ENCODE peak calls at places on chromosomes 2 and 18, in six cellular contexts. One of them, this sample, is unnamed.

GRCh38 chr18:48827321-48828200 is 123.2 kb downstream of the SMAD7 start:
- DNase-seq in foreskin melanocyte: no peak
- DNase-seq in RCC 7860: no peak
- DNase-seq in dorsolateral prefrontal cortex: peak; percentile 42
- DNase-seq in astrocyte of the spinal cord: peak; percentile 91
- DNase-seq in mammary epithelial cell: no peak
- DNase-seq in this sample: peak; percentile 74

GRCh38 chr18:40868110-40868858 is 1086.8 kb upstream of the PIK3C3 start:
- DNase-seq in foreskin melanocyte: no peak
- DNase-seq in RCC 7860: peak; percentile 95
- DNase-seq in dorsolateral prefrontal cortex: no peak
- DNase-seq in astrocyte of the spinal cord: peak; percentile 79
- DNase-seq in mammary epithelial cell: peak; percentile 99
- DNase-seq in this sample: peak; percentile 73

GRCh38 chr18:37540424-37541121 is 25.0 kb downstream of the CELF4 start:
- DNase-seq in foreskin melanocyte: no peak
- DNase-seq in RCC 7860: no peak
- DNase-seq in dorsolateral prefrontal cortex: no peak
- DNase-seq in astrocyte of the spinal cord: no peak
- DNase-seq in mammary epithelial cell: no peak
- DNase-seq in this sample: no peak

GRCh38 chr2:458431-458827 is 170.5 kb upstream of the ALKAL2 start:
- DNase-seq in foreskin melanocyte: no peak
- DNase-seq in RCC 7860: no peak
- DNase-seq in dorsolateral prefrontal cortex: no peak
- DNase-seq in astrocyte of the spinal cord: no peak
- DNase-seq in mammary epithelial cell: no peak
- DNase-seq in this sample: no peak

GRCh38 chr2:25964891-25965290 is 17.4 kb downstream of the KIF3C start:
- DNase-seq in foreskin melanocyte: no peak
- DNase-seq in RCC 7860: peak; percentile 29
- DNase-seq in dorsolateral prefrontal cortex: no peak
- DNase-seq in astrocyte of the spinal cord: no peak
- DNase-seq in mammary epithelial cell: no peak
- DNase-seq in this sample: no peak

GRCh38 chr2:144780983-144781382 is 261.1 kb upstream of the ZEB2 start:
- DNase-seq in foreskin melanocyte: no peak
- DNase-seq in RCC 7860: no peak
- DNase-seq in dorsolateral prefrontal cortex: no peak
- DNase-seq in astrocyte of the spinal cord: no peak
- DNase-seq in mammary epithelial cell: no peak
- DNase-seq in this sample: no peak

GRCh38 chr18:79747156-79747845 is 50.4 kb upstream of the KCNG2 start:
- DNase-seq in foreskin melanocyte: no peak
- DNase-seq in RCC 7860: no peak
- DNase-seq in dorsolateral prefrontal cortex: no peak
- DNase-seq in astrocyte of the spinal cord: no peak
- DNase-seq in mammary epithelial cell: no peak
- DNase-seq in this sample: no peak

GRCh38 chr2:200703132-200703925 is 108.4 kb upstream of the BZW1 start:
- DNase-seq in foreskin melanocyte: peak; percentile 48
- DNase-seq in RCC 7860: peak; percentile 36
- DNase-seq in dorsolateral prefrontal cortex: no peak
- DNase-seq in astrocyte of the spinal cord: peak; percentile 85
- DNase-seq in mammary epithelial cell: peak; percentile 51
- DNase-seq in this sample: peak; percentile 26

GRCh38 chr2:68764041-68764780 is 29.6 kb downstream of the ARHGAP25 start:
- DNase-seq in foreskin melanocyte: no peak
- DNase-seq in RCC 7860: no peak
- DNase-seq in dorsolateral prefrontal cortex: no peak
- DNase-seq in astrocyte of the spinal cord: no peak
- DNase-seq in mammary epithelial cell: no peak
- DNase-seq in this sample: no peak

GRCh38 chr18:6728809-6729246 is 688 bp upstream of the ARHGAP28 start:
- DNase-seq in foreskin melanocyte: no peak
- DNase-seq in RCC 7860: no peak
- DNase-seq in dorsolateral prefrontal cortex: no peak
- DNase-seq in astrocyte of the spinal cord: no peak
- DNase-seq in mammary epithelial cell: no peak
- DNase-seq in this sample: no peak

GRCh38 chr2:58120626-58121229 is 74.1 kb downstream of the VRK2 start:
- DNase-seq in foreskin melanocyte: no peak
- DNase-seq in RCC 7860: no peak
- DNase-seq in dorsolateral prefrontal cortex: no peak
- DNase-seq in astrocyte of the spinal cord: no peak
- DNase-seq in mammary epithelial cell: no peak
- DNase-seq in this sample: no peak